ENCODE peak calls at places on chromosome X, in eight cellular contexts. E is AG10803, M is psoas muscle, Z is pancreas, D is left ventricle myocardium inferior, A is GM23338, J is mucosa of descending colon, N is fibroblast of pulmonary artery. U is an unnamed sample.

GRCh38 chrX:150202641-150203248 is 160.4 kb upstream of the MAMLD1 start:
- DNase-seq in E (peak; percentile 85), M (no peak), Z (no peak), D (no peak), A (no peak), J (no peak), N (peak; percentile 93), U (no peak)

GRCh38 chrX:10534611-10535010 is 85.8 kb downstream of the MID1 start:
- DNase-seq in E (peak; percentile 60), M (no peak), Z (no peak), D (no peak), A (no peak), J (no peak), N (peak; percentile 30), U (no peak)

GRCh38 chrX:37818031-37818430 is 29.3 kb downstream of the DYNLT3 start:
- DNase-seq in E (no peak), M (no peak), Z (no peak), D (no peak), A (no peak), J (peak; percentile 52), N (no peak), U (no peak)

GRCh38 chrX:18964880-18965279 is 19.0 kb downstream of the PHKA2 start:
- DNase-seq in E (peak; percentile 11), M (no peak), Z (no peak), D (no peak), A (no peak), J (no peak), N (no peak), U (no peak)

GRCh38 chrX:136259543-136259942 is 8.3 kb upstream of the MAP7D3 start:
- DNase-seq in E (peak; percentile 73), M (no peak), Z (no peak), D (no peak), A (no peak), J (no peak), N (peak; percentile 76), U (no peak)

GRCh38 chrX:133290076-133290475 is 71.9 kb upstream of the TFDP3 start:
- DNase-seq in E (no peak), M (no peak), Z (no peak), D (no peak), A (no peak), J (no peak), N (no peak), U (no peak)

GRCh38 chrX:130435937-130436336 is 34.1 kb downstream of the RBMX2 start:
- DNase-seq in E (no peak), M (no peak), Z (no peak), D (no peak), A (no peak), J (no peak), N (no peak), U (no peak)

GRCh38 chrX:119429471-119429870 is 30.3 kb downstream of the SLC25A43 start:
- DNase-seq in E (no peak), M (no peak), Z (no peak), D (no peak), A (no peak), J (no peak), N (no peak), U (no peak)

GRCh38 chrX:83916525-83916924 is 55.6 kb downstream of the CYLC1 start:
- DNase-seq in E (peak; percentile 2), M (no peak), Z (no peak), D (no peak), A (peak; percentile 39), J (peak; percentile 10), N (peak; percentile 0), U (no peak)

GRCh38 chrX:133468081-133468480 is 52.8 kb upstream of the GPC4 start:
- DNase-seq in E (no peak), M (no peak), Z (no peak), D (no peak), A (no peak), J (no peak), N (no peak), U (no peak)

GRCh38 chrX:104659037-104659744 is 93.2 kb downstream of the IL1RAPL2 start:
- DNase-seq in E (no peak), M (no peak), Z (peak; percentile 36), D (peak; percentile 14), A (no peak), J (no peak), N (peak; percentile 5), U (no peak)

GRCh38 chrX:129876734-129877395 is 29.1 kb upstream of the UTP14A start:
- DNase-seq in E (peak; percentile 69), M (no peak), Z (no peak), D (no peak), A (no peak), J (no peak), N (peak; percentile 48), U (no peak)

DNA sequence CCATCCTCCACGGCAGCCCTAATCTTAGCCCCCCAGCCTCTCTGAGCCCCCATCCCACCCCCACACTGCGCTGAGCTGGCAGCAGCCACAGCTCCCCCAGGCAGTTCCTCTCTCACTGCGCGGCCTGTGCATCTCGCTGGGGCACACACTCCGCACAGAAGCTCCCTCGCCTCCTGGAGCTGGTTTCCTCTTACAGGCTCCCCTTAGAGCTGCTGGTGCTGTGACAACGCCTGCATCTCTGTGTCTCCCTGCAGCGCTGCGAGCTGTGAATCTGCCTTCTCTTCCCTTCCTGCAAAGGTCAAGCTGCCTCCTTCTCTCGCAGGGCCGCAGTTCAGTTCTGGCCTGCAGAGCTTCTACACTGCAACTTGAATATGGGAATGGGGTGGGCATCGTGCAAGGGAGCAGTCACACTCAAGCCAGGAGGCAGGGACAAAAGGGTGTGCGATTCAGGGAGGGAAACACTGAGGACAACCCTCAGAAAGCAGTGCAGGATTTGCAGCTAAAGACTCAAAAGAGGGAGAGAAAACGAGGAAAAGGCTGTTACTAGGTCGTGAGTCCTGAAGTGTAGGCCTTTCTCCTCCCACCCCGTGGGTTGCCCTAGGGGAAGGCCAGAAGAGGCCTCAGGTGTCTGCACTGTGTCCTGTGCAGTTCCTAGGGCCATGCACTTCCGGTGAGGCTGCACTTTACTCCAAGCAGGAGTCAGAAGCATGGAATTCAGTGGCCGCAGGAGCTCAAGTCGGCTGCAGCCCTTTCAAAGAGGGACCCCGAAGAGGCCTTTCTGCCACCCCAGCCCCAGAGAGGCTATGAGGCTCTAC is 87.0 kb downstream of the BCOR start:
- DNase-seq in E (no peak), M (no peak), Z (no peak), D (no peak), A (no peak), J (no peak), N (no peak), U (no peak)
- H3K4me3 ChIP-seq in E (no peak overlapping the region), M (no peak overlapping the region), Z (no peak overlapping the region), D (no peak overlapping the region), A (no peak overlapping the region), J (no peak overlapping the region), N (no peak overlapping the region), U (no peak overlapping the region)

GRCh38 chrX:8364369-8365141 is 100.1 kb upstream of the VCX3B start:
- DNase-seq in E (no peak), M (no peak), Z (no peak), D (peak; percentile 13), A (peak; percentile 81), J (peak; percentile 17), N (peak; percentile 20), U (no peak)
- TF ChIP-seq CTCF in E (no peak), M (peak; percentile 42), Z (no peak), D (peak; percentile 59), A (peak; percentile 67), J (no peak), N (peak; percentile 43), U (no peak)

GRCh38 chrX:34810911-34811310 is 131.7 kb upstream of the FAM47B start:
- DNase-seq in E (no peak), M (no peak), Z (no peak), D (no peak), A (no peak), J (no peak), N (no peak), U (no peak)

GRCh38 chrX:34813618-34814017 is 129.0 kb upstream of the FAM47B start:
- DNase-seq in E (peak; percentile 15), M (no peak), Z (no peak), D (no peak), A (no peak), J (no peak), N (peak; percentile 1), U (no peak)

GRCh38 chrX:34805951-34806350 is 136.6 kb upstream of the FAM47B start:
- DNase-seq in E (no peak), M (no peak), Z (no peak), D (no peak), A (no peak), J (no peak), N (peak; percentile 0), U (no peak)

GRCh38 chrX:34809096-34809495 is 133.5 kb upstream of the FAM47B start:
- DNase-seq in E (no peak), M (no peak), Z (no peak), D (no peak), A (no peak), J (no peak), N (no peak), U (no peak)

DNA sequence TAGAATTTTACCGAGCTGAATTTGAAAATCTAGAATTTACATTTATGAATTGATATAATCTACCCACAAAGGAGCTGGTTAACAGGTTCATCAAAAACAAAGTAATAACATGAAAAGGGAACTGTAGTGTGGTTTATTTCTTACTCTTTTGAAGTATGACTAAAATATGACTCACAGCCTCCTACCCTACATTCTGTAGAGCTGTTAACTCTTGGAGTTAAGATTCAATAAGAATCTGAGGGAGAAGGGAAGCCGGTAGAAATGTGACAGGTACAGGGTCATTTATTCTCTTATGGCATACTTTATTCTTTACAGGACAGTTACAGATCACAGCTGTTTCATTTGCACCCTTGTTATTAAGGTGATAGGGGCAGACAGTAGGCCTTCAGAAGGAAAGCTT is 132.2 kb upstream of the FAM47B start:
- DNase-seq in E (peak; percentile 14), M (no peak), Z (no peak), D (no peak), A (no peak), J (no peak), N (peak; percentile 16), U (no peak)
- H3K4me3 ChIP-seq in E (no peak overlapping the region), M (no peak overlapping the region), Z (no peak overlapping the region), D (no peak overlapping the region), A (no peak overlapping the region), J (no peak overlapping the region), N (no peak overlapping the region), U (no peak overlapping the region)

DNA sequence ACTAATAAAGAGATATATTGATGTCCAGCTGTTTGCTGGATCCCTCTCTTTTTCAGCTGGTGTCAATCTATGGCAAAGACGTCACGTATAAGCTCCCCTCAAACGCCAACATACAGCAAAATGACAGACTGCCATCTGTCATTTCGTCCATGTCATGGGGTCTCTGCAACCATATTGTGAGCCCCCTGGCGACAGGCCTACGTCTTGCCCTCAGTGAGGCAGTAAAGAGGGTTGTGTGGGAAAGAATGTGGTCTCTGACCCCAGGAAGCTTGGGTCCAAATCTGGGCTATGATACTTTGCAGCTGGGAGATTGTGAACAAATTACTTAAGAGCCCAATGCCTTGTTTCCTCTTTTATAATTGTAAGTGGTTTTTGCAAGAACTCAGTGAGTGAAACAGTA is 7.4 kb downstream of the SUPT20HL2 start:
- DNase-seq in E (no peak), M (no peak), Z (no peak), D (no peak), A (peak; percentile 27), J (no peak), N (peak; percentile 0), U (no peak)
- TF ChIP-seq CTCF in E (no peak), M (no peak), Z (no peak), D (no peak), A (peak; percentile 35), J (no peak), N (no peak), U (no peak)

U was measured in AG04450.